ENCODE peak calls at places on chromosome 18, in seven cellular contexts. M is heart left ventricle, Q is GM12878, Z is epithelial cell of esophagus, U is HepG2, V is lower lobe of right lung, K is uterus. X is an unnamed sample.

GRCh38 chr18:35577045-35577848 is 4.3 kb upstream of the GALNT1 start:
- DNase-seq in M (no peak), Q (peak), Z (peak), U (no peak), V (no peak), K (no peak), X (no peak)

GRCh38 chr18:59957957-59958356 is 58.2 kb downstream of the PMAIP1 start:
- DNase-seq in M (peak), Q (no peak), Z (peak), U (peak), V (no peak), K (peak), X (peak)

GRCh38 chr18:13583567-13584245 is 142.7 kb downstream of the FAM210A start:
- DNase-seq in M (no peak), Q (no peak), Z (no peak), U (no peak), V (no peak), K (no peak), X (no peak)

GRCh38 chr18:37409870-37410269 is 155.7 kb downstream of the CELF4 start:
- DNase-seq in M (peak), Q (no peak), Z (no peak), U (no peak), V (no peak), K (no peak), X (no peak)

GRCh38 chr18:66752733-66753132 is 148.8 kb upstream of the CDH19 start:
- DNase-seq in M (no peak), Q (no peak), Z (peak), U (no peak), V (no peak), K (no peak), X (no peak)

GRCh38 chr18:3261393-3262233 is at the start of gene MYL12B:
- DNase-seq in M (peak), Q (no peak), Z (peak), U (peak), V (peak), K (peak), X (peak)

GRCh38 chr18:41569867-41570266 is 385.2 kb upstream of the PIK3C3 start:
- DNase-seq in M (no peak), Q (no peak), Z (peak), U (no peak), V (no peak), K (no peak), X (no peak)

GRCh38 chr18:27656167-27656778 is 471.2 kb upstream of the CHST9 start:
- DNase-seq in M (no peak), Q (peak), Z (peak), U (no peak), V (no peak), K (no peak), X (no peak)

GRCh38 chr18:53541924-53542323 is 682.5 kb downstream of the MBD2 start:
- DNase-seq in M (no peak), Q (no peak), Z (no peak), U (no peak), V (no peak), K (no peak), X (no peak)

GRCh38 chr18:9708882-9709877 is 1.1 kb downstream of the RAB31 start:
- DNase-seq in M (peak), Q (no peak), Z (no peak), U (no peak), V (peak), K (peak), X (peak)

GRCh38 chr18:79484661-79485621 is 89.2 kb downstream of the NFATC1 start:
- DNase-seq in M (peak), Q (no peak), Z (peak), U (peak), V (peak), K (no peak), X (peak)

GRCh38 chr18:11950824-11951223 is 30.5 kb upstream of the IMPA2 start:
- DNase-seq in M (no peak), Q (no peak), Z (no peak), U (no peak), V (no peak), K (no peak), X (no peak)

GRCh38 chr18:11948852-11949523 is 32.3 kb upstream of the IMPA2 start:
- DNase-seq in M (no peak), Q (no peak), Z (no peak), U (peak), V (no peak), K (no peak), X (no peak)

GRCh38 chr18:11944786-11945185 is 36.5 kb upstream of the IMPA2 start:
- DNase-seq in M (no peak), Q (no peak), Z (no peak), U (no peak), V (no peak), K (no peak), X (no peak)

GRCh38 chr18:11947214-11948119 is 33.8 kb upstream of the IMPA2 start:
- DNase-seq in M (peak), Q (peak), Z (peak), U (peak), V (peak), K (peak), X (peak)

DNA sequence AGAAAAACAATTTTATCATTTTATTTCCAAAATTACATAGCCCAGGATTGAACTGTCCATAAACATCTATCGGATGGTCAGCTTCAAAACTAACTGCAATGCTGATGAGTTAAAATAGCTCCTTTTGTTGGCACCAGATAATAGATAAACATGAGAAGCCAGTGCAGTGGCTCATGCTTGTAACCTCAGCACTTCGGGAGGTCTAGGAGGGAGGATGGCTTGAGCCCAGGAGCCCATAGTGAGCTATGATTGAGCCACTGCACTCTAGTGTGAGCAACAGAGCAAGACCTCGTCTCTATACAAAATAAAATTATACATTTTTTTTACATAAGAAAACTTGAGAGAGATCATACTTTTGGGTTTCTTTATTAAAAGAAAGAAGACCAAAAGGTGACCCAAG is 34.6 kb upstream of the IMPA2 start:
- DNase-seq in M (no peak), Q (no peak), Z (peak), U (no peak), V (no peak), K (peak), X (peak)
- H3K4me3 ChIP-seq in M (peak), Q (peak), Z (no peak), U (peak), V (peak), K (peak), X (no peak)

GRCh38 chr18:50651334-50651733 is 91.4 kb downstream of the MAPK4 start:
- DNase-seq in M (no peak), Q (no peak), Z (no peak), U (no peak), V (no peak), K (no peak), X (no peak)
- TF ChIP-seq CTCF in M (no peak), Q (no peak), Z (no peak), U (no peak), V (no peak), K (no peak), X (no peak)

DNA sequence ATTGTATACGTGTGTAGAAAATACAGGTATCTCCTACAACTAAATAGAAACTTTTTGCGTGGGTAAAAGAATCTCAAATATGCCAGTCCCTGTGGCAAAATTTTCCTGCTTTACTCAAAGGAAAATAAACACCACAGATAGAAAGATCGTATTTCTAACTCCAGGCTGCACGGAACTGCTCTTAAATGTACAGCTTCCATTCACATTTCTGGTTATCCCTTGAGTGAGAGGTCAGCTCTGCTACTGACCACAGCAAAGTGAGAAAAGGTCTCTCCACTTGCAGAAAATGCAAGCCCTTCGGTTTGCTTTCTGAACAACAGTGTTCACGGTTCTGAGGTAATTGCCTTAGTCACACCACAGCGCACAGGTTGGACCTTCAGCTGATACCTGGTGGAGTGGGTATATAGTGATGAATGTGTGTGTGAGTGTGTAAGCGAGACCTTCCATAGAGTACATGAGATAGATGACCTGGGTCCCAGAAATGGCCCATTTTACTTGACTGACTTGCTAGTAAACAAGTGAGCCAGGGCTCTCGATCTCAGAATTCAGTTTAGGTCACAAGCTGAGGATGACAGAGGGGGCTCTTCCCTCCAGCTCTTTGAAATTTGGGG is 52.1 kb downstream of the ALPK2 start:
- DNase-seq in M (no peak), Q (no peak), Z (no peak), U (no peak), V (no peak), K (no peak), X (no peak)
- H3K4me3 ChIP-seq in M (no peak), Q (no peak), Z (no peak), U (peak), V (no peak), K (no peak), X (no peak)

DNA sequence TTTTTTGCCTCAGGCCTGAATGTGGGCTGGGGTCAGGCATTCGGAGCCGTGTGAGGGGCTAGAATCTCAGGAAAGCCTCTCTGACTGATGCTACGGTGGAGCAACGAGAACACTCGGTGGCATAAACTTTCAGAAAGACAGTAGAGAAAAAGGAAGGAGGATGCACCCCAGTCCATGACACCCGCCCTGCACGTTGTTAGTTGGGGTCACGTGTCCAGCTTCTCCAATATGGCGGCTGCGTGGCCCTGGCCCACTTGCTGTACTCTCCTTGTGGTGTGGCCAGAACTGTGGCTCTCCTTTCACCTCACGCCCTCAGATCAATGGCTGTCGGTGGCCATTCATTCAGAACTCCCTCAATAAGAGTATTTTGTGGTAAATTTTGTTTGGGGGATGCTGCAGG is 131.2 kb downstream of the KCTD1 start:
- DNase-seq in M (no peak), Q (no peak), Z (no peak), U (no peak), V (no peak), K (no peak), X (no peak)
- TF ChIP-seq CTCF in M (no peak), Q (no peak), Z (no peak), U (no peak), V (no peak), K (no peak), X (no peak)

GRCh38 chr18:25229858-25230257 is 122.1 kb downstream of the ZNF521 start:
- DNase-seq in M (no peak), Q (no peak), Z (no peak), U (no peak), V (no peak), K (no peak), X (peak)
- H3K4me3 ChIP-seq in M (no peak), Q (no peak), Z (no peak), U (no peak), V (no peak), K (no peak), X (no peak)

DNA sequence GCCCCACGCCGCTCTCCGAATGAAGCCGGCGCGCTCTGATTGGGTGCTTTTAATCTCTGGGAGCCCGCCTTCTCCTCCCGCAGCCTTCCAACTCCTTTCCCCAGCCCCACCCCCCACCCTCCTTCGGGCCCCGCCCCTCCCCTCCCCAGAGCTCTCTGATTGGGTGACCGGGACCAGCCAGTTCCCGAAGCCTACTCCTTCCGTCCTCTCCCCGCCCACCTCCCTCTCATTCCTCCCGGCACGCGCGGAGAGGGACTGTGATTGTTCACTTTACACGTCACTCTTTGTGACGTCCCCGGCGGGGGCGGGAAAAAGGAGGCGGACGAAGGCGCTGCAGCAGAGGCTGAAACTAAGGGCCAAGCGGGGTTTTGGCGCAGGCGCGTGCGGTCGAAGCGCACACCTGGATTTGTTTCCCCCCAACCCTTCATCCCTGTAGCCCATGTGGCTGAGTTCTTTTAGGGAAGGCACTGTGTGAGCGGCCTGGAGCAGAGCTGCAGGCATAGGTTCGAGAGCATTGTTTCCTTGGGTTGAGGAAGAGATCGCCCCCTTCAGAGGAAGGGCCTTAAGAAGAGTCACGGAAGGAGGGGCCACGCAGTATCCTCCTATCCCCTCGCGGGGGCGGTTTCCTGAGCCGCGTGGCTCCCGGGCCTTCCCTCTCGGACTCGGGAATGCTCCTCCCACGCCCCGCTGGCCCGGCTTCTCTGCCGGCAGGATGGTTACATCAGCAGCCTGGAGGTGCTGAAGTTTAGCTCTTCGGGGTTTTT is at the start of gene MEX3C:
- DNase-seq in M (peak), Q (peak), Z (peak), U (peak), V (peak), K (peak), X (peak)
- TF ChIP-seq CTCF in M (peak), Q (peak), Z (peak), U (peak), V (peak), K (no peak), X (peak)